ENCODE peak calls at places on chromosomes 4 and X, in seven cellular contexts. S is iris pigment epithelial cell; P is occipital lobe; O is stimulated activated CD4-positive, alpha-beta T cell treated with anti-CD3 and anti-CD28 coated beads, Interleukin-2, amount 100 ng/mL, for 48 hours; G is choroid plexus epithelial cell; M is SW480; J is T-helper 1 cell. X is an unnamed sample.

GRCh38 chr4:65668201-65669007 is 1.9 kb downstream of the EPHA5 start:
- DNase-seq in O (no peak), J (no peak), S (no peak), M (no peak), G (peak), P (peak), X (peak)

GRCh38 chrX:105282077-105282476 is 61.6 kb upstream of the TEX13A start:
- DNase-seq in O (no peak), G (no peak), P (no peak), M (no peak), J (no peak), S (no peak), X (no peak)

GRCh38 chr4:186485621-186486062 is 69.7 kb downstream of the MTNR1A start:
- DNase-seq in J (no peak), S (peak), M (peak), O (no peak), G (no peak), P (peak), X (peak)

GRCh38 chr4:76003015-76003414 is 4.3 kb downstream of the CXCL9 start:
- DNase-seq in M (no peak), S (no peak), G (no peak), J (no peak), O (no peak), P (no peak), X (no peak)

GRCh38 chrX:155334486-155335316 is at the start of gene CLIC2:
- DNase-seq in O (no peak), J (no peak), S (peak), P (peak), G (peak), M (no peak), X (no peak)

GRCh38 chr4:6128221-6128871 is 72.0 kb downstream of the JAKMIP1 start:
- DNase-seq in P (no peak), G (no peak), M (no peak), S (no peak), O (no peak), J (no peak), X (no peak)

GRCh38 chr4:1248262-1249147 is at the start of gene CTBP1:
- DNase-seq in M (peak), P (peak), O (peak), G (peak), J (peak), S (peak), X (peak)

GRCh38 chrX:97639526-97639925 is 755.8 kb downstream of the RPA4 start:
- DNase-seq in S (no peak), G (no peak), P (no peak), J (no peak), M (no peak), O (no peak), X (no peak)

GRCh38 chr4:1512738-1513660 is 106.8 kb upstream of the NKX1-1 start:
- DNase-seq in J (peak), S (peak), O (peak), G (peak), P (no peak), M (peak), X (no peak)

GRCh38 chrX:10548681-10549080 is 71.7 kb downstream of the MID1 start:
- DNase-seq in P (no peak), S (peak), O (no peak), G (no peak), J (no peak), M (no peak), X (no peak)

GRCh38 chr4:1523033-1523432 is 116.8 kb upstream of the NKX1-1 start:
- DNase-seq in S (no peak), M (no peak), G (no peak), J (no peak), P (no peak), O (no peak), X (no peak)

GRCh38 chr4:105520819-105521790 is 31.3 kb upstream of the ARHGEF38 start:
- DNase-seq in G (peak), M (peak), O (peak), S (peak), P (no peak), J (no peak), X (peak)

GRCh38 chr4:189463734-189464133 is 476.9 kb upstream of the FRG1 start:
- DNase-seq in S (no peak), M (no peak), J (no peak), G (no peak), O (no peak), P (no peak), X (no peak)

GRCh38 chrX:74925210-74926088 is at the start of gene NEXMIF:
- DNase-seq in P (peak), O (peak), G (peak), S (peak), J (peak), M (no peak), X (no peak)

GRCh38 chr4:144583658-144584057 is 62.3 kb upstream of the HHIP start:
- DNase-seq in S (peak), G (peak), O (no peak), P (no peak), J (no peak), M (no peak), X (peak)

GRCh38 chr4:3305610-3306371 is 13.0 kb downstream of the RGS12 start:
- DNase-seq in P (no peak), M (no peak), G (no peak), J (no peak), S (peak), O (no peak), X (no peak)

GRCh38 chr4:6773106-6773505 is 9.4 kb upstream of the KIAA0232 start:
- DNase-seq in S (peak), J (no peak), M (no peak), G (peak), O (no peak), P (no peak), X (no peak)

GRCh38 chrX:25084446-25084845 is 68.7 kb upstream of the ARX start:
- DNase-seq in G (no peak), J (no peak), S (no peak), P (no peak), O (no peak), M (no peak), X (no peak)

GRCh38 chr4:184421558-184422155 is 52.7 kb downstream of the IRF2 start:
- DNase-seq in G (no peak), O (no peak), M (no peak), S (no peak), P (no peak), J (no peak), X (no peak)

GRCh38 chr4:10013722-10014121 is 7.6 kb downstream of the SLC2A9 start:
- DNase-seq in O (peak), G (peak), P (no peak), J (no peak), M (peak), S (peak), X (no peak)

GRCh38 chr4:182881928-182882327 is 35.3 kb downstream of the DCTD start:
- DNase-seq in P (no peak), G (peak), J (no peak), S (no peak), M (no peak), O (no peak), X (no peak)

GRCh38 chrX:108396188-108396885 is 41.9 kb downstream of the COL4A6 start:
- DNase-seq in S (peak), P (no peak), G (peak), O (no peak), M (no peak), J (no peak), X (no peak)

GRCh38 chr4:37970702-37971101 is 10.5 kb downstream of the PTTG2 start:
- DNase-seq in M (peak), G (peak), P (no peak), O (peak), S (peak), J (peak), X (peak)

GRCh38 chr4:156970501-156971167 is 965 bp downstream of the PDGFC start:
- DNase-seq in J (no peak), O (no peak), M (peak), P (peak), G (peak), S (peak), X (peak)

GRCh38 chr4:75724867-75725724 is 719 bp downstream of the USO1 start:
- DNase-seq in P (peak), M (peak), O (peak), J (peak), G (peak), S (peak), X (peak)

GRCh38 chr4:67909910-67910905 is 26.4 kb upstream of the TMPRSS11D start:
- DNase-seq in G (peak), P (no peak), O (no peak), S (peak), J (no peak), M (no peak), X (no peak)

GRCh38 chr4:153142700-153143438 is 61.4 kb upstream of the TRIM2 start:
- DNase-seq in O (peak), S (peak), P (peak), M (peak), G (peak), J (peak), X (peak)

GRCh38 chr4:140743194-140743931 is 12.8 kb downstream of the TBC1D9 start:
- DNase-seq in M (peak), O (no peak), P (no peak), S (peak), G (peak), J (no peak), X (peak)

GRCh38 chrX:9816094-9816700 is 30.0 kb downstream of the SHROOM2 start:
- DNase-seq in M (peak), O (no peak), J (no peak), G (peak), S (peak), P (no peak), X (peak)

GRCh38 chr4:7323872-7324650 is 110.7 kb downstream of the PSAPL1 start:
- DNase-seq in M (peak), O (no peak), S (no peak), J (no peak), P (no peak), G (no peak), X (no peak)

GRCh38 chrX:1592128-1592862 is 891 bp downstream of the AKAP17A start:
- DNase-seq in O (no peak), S (peak), M (no peak), J (no peak), P (no peak), G (peak), X (no peak)

GRCh38 chr4:74111990-74112389 is 13.0 kb upstream of the CXCL2 start:
- DNase-seq in M (no peak), J (no peak), G (peak), S (peak), P (peak), O (no peak), X (no peak)

GRCh38 chrX:110477593-110478228 is 119.1 kb downstream of the RTL9 start:
- DNase-seq in S (no peak), J (no peak), P (no peak), M (peak), G (no peak), O (no peak), X (no peak)